ENCODE peak calls at places on chromosomes 16 and 17, in seven cellular contexts. B is prostate gland, X is K562, I is stomach, S is vagina, Y is transverse colon, Q is SK-N-SH. F is an unnamed sample.
A peak's percentile ranks its signal among the peaks of the same experiment; 100 is the strongest.

GRCh38 chr17:63639125-63639524 is 16.9 kb downstream of the MAP3K3 start:
- DNase-seq in B (no peak), X (no peak), I (no peak), S (no peak), Y (no peak), Q (no peak), F (no peak)

GRCh38 chr17:50841949-50842354 is 6.6 kb downstream of the WFIKKN2 start:
- DNase-seq in B (peak; percentile 55), X (peak; percentile 84), I (peak; percentile 75), S (peak; percentile 58), Y (peak; percentile 82), Q (peak; percentile 97), F (peak; percentile 56)

GRCh38 chr16:16150117-16150877 is 73.0 kb downstream of the ABCC6 start:
- DNase-seq in B (peak; percentile 18), X (no peak), I (no peak), S (no peak), Y (peak; percentile 48), Q (peak; percentile 84), F (no peak)

GRCh38 chr17:330993-331701 is 21.5 kb downstream of the RPH3AL start:
- DNase-seq in B (no peak), X (no peak), I (no peak), S (no peak), Y (peak; percentile 29), Q (no peak), F (no peak)

GRCh38 chr16:84703671-84704070 is 3.9 kb downstream of the USP10 start:
- DNase-seq in B (no peak), X (no peak), I (no peak), S (no peak), Y (no peak), Q (no peak), F (no peak)

GRCh38 chr17:9470171-9470570 is 105.4 kb downstream of the STX8 start:
- DNase-seq in B (no peak), X (no peak), I (no peak), S (no peak), Y (no peak), Q (no peak), F (no peak)

GRCh38 chr17:78390241-78391050 is 12.0 kb downstream of the PGS1 start:
- DNase-seq in B (no peak), X (no peak), I (no peak), S (no peak), Y (no peak), Q (peak; percentile 76), F (no peak)

GRCh38 chr17:290121-290521 is 62.5 kb downstream of the RPH3AL start:
- DNase-seq in B (no peak), X (no peak), I (no peak), S (no peak), Y (no peak), Q (no peak), F (no peak)

GRCh38 chr16:82660078-82660645 is 33.4 kb downstream of the CDH13 start:
- DNase-seq in B (no peak), X (no peak), I (no peak), S (no peak), Y (no peak), Q (no peak), F (peak; percentile 36)

GRCh38 chr17:42743595-42744282 is 1.1 kb downstream of the EZH1 start:
- DNase-seq in B (no peak), X (peak; percentile 60), I (no peak), S (no peak), Y (no peak), Q (peak; percentile 42), F (no peak)

GRCh38 chr16:35198223-35199199 is 1739.1 kb downstream of the TP53TG3F start:
- DNase-seq in B (no peak), X (no peak), I (no peak), S (peak; percentile 81), Y (no peak), Q (no peak), F (no peak)

GRCh38 chr17:37094391-37094790 is 145.6 kb downstream of the AATF start:
- DNase-seq in B (no peak), X (no peak), I (no peak), S (no peak), Y (no peak), Q (no peak), F (no peak)

GRCh38 chr17:27339836-27340550 is 46.1 kb downstream of the WSB1 start:
- DNase-seq in B (no peak), X (peak; percentile 93), I (no peak), S (no peak), Y (no peak), Q (no peak), F (no peak)

GRCh38 chr16:67668495-67669157 is 2.0 kb downstream of the C16orf86 start:
- DNase-seq in B (no peak), X (no peak), I (no peak), S (no peak), Y (no peak), Q (no peak), F (no peak)

GRCh38 chr17:73929860-73930430 is 273.5 kb upstream of the RPL38 start:
- DNase-seq in B (no peak), X (no peak), I (no peak), S (peak; percentile 46), Y (no peak), Q (no peak), F (no peak)

GRCh38 chr17:43832976-43833829 is at the start of gene MPP3:
- DNase-seq in B (peak; percentile 52), X (peak; percentile 95), I (peak; percentile 78), S (no peak), Y (peak; percentile 80), Q (peak; percentile 97), F (peak; percentile 94)

GRCh38 chr17:79714746-79715145 is 16.0 kb upstream of the ENPP7 start:
- DNase-seq in B (no peak), X (no peak), I (no peak), S (no peak), Y (no peak), Q (no peak), F (peak; percentile 36)

GRCh38 chr16:72878301-72879269 is 169.3 kb downstream of the ZFHX3 start:
- DNase-seq in B (no peak), X (no peak), I (no peak), S (no peak), Y (no peak), Q (peak; percentile 33), F (no peak)

GRCh38 chr17:9116311-9116820 is 95.1 kb downstream of the NTN1 start:
- DNase-seq in B (no peak), X (no peak), I (no peak), S (no peak), Y (no peak), Q (no peak), F (no peak)

GRCh38 chr17:35973333-35974260 is 7.7 kb downstream of the CCL16 start:
- DNase-seq in B (no peak), X (no peak), I (no peak), S (no peak), Y (no peak), Q (no peak), F (no peak)

GRCh38 chr16:6146874-6147425 is 1049.4 kb upstream of the EEF2KMT start:
- DNase-seq in B (no peak), X (no peak), I (no peak), S (no peak), Y (no peak), Q (no peak), F (no peak)

GRCh38 chr17:13643196-13643595 is 41.5 kb upstream of the HS3ST3A1 start:
- DNase-seq in B (no peak), X (no peak), I (no peak), S (no peak), Y (no peak), Q (no peak), F (no peak)

GRCh38 chr16:85914423-85914794 is 15.4 kb downstream of the IRF8 start:
- DNase-seq in B (no peak), X (no peak), I (no peak), S (no peak), Y (no peak), Q (no peak), F (no peak)

GRCh38 chr17:75774988-75775668 is 9.5 kb upstream of the UNK start:
- DNase-seq in B (no peak), X (no peak), I (no peak), S (no peak), Y (peak; percentile 13), Q (peak; percentile 33), F (no peak)

GRCh38 chr17:37388266-37388665 is 12.5 kb downstream of the C17orf78 start:
- DNase-seq in B (no peak), X (no peak), I (no peak), S (no peak), Y (no peak), Q (no peak), F (no peak)

GRCh38 chr16:17532338-17532995 is 61.7 kb upstream of the XYLT1 start:
- DNase-seq in B (no peak), X (no peak), I (no peak), S (no peak), Y (no peak), Q (no peak), F (no peak)

GRCh38 chr16:58286280-58286679 is 8.5 kb downstream of the PRSS54 start:
- DNase-seq in B (no peak), X (no peak), I (no peak), S (no peak), Y (no peak), Q (no peak), F (no peak)

GRCh38 chr17:43092891-43093290 is 32.3 kb downstream of the BRCA1 start:
- DNase-seq in B (no peak), X (no peak), I (no peak), S (no peak), Y (no peak), Q (no peak), F (no peak)

GRCh38 chr16:4387769-4388168 is 16.1 kb downstream of the VASN start:
- DNase-seq in B (no peak), X (no peak), I (no peak), S (no peak), Y (no peak), Q (no peak), F (no peak)
- H3K36me3 ChIP-seq in B (no peaks in the 10 kb centered on the region), X (peaks cover 70% of the 10 kb centered on the region), I (peaks cover 81% of the 10 kb centered on the region), S (peaks cover 12% of the 10 kb centered on the region), Y (no peaks in the 10 kb centered on the region), Q (peaks cover 10% of the 10 kb centered on the region), F (peaks cover 70% of the 10 kb centered on the region)

GRCh38 chr17:59840329-59840907 is 52.3 kb downstream of the TUBD1 start:
- DNase-seq in B (no peak), X (no peak), I (no peak), S (no peak), Y (no peak), Q (no peak), F (no peak)
- TF ChIP-seq POLR2AphosphoS5 in B (peak; percentile 60), X (peak; percentile 96), I (peak; percentile 42), S (no peak), Y (peak; percentile 1), Q (peak; percentile 69), F (peak; percentile 15)

GRCh38 chr17:17560167-17560566 is 31.3 kb downstream of the PEMT start:
- DNase-seq in B (no peak), X (no peak), I (no peak), S (no peak), Y (no peak), Q (no peak), F (no peak)
- H3K27ac ChIP-seq in B (peak overlapping the region; percentile 83), X (no peak overlapping the region), I (peak overlapping the region; percentile 86), S (no peak overlapping the region), Y (no peak overlapping the region), Q (no peak overlapping the region), F (peak overlapping the region; percentile 13)

DNA sequence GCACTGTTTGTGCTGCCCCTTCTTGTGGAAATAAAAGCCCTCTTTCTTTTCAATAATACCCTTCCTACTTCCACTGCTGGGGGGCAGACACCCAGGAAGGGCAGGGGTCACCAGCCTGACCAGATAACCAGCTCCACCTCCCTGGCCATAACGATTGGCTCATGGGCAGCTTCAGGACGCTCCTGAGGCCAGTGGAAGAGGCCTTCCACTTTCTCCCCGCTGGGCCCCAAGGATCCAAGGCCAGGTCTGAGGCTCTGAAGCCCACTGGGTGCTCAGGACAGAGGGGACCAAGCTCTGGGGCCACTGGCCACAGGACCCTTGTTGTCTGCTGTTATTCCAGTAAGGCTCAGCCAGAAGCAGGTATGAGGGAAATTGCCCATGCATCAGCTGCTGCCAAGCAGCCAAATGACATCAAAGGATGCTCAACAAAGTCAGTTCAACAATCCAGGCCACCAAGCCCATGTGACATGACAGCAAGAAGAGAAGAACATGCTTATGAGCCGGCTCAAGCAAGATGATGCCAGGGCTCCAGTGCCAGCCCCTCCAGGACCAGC is 238.8 kb downstream of the ZNF423 start:
- DNase-seq in B (no peak), X (no peak), I (no peak), S (peak; percentile 81), Y (no peak), Q (no peak), F (no peak)
- H3K36me3 ChIP-seq in B (no peaks in the 10 kb centered on the region), X (no peaks in the 10 kb centered on the region), I (no peaks in the 10 kb centered on the region), S (no peaks in the 10 kb centered on the region), Y (no peaks in the 10 kb centered on the region), Q (no peaks in the 10 kb centered on the region), F (no peaks in the 10 kb centered on the region)